ENCODE peak calls at places on chromosomes 7 and 10, in eight cellular contexts. J is suprapubic skin, E is upper lobe of right lung, C is Panc1, W is OCI-LY7, S is tibial nerve, O is SK-N-SH, P is HCT116. L is an unnamed sample.

GRCh38 chr7:81268551-81268950 is 349.7 kb upstream of the SEMA3C start:
- DNase-seq in C (no peak), P (no peak), W (no peak), J (no peak), S (no peak), E (no peak), O (no peak), L (no peak)

GRCh38 chr7:17144313-17144712 is 154.1 kb upstream of the AHR start:
- DNase-seq in J (no peak), O (no peak), C (no peak), E (no peak), S (no peak), W (no peak), P (no peak), L (no peak)

GRCh38 chr7:112990619-112991018 is 96.0 kb downstream of the GPR85 start:
- DNase-seq in W (no peak), S (no peak), C (no peak), O (no peak), J (no peak), E (no peak), P (no peak), L (no peak)

GRCh38 chr7:135147899-135148721 is at the start of gene TMEM140:
- DNase-seq in S (no peak), E (no peak), C (peak; percentile 84), W (peak; percentile 31), J (no peak), O (no peak), P (no peak), L (no peak)

GRCh38 chr7:114631249-114631822 is 216.7 kb downstream of the FOXP2 start:
- DNase-seq in J (no peak), C (no peak), P (no peak), W (no peak), O (no peak), E (no peak), S (no peak), L (no peak)

GRCh38 chr10:23516530-23516929 is 77.7 kb downstream of the OTUD1 start:
- DNase-seq in O (peak; percentile 28), W (no peak), J (no peak), S (no peak), C (no peak), P (no peak), E (no peak), L (no peak)

GRCh38 chr10:108358912-108359311 is 1194.4 kb upstream of the SORCS1 start:
- DNase-seq in J (no peak), O (peak; percentile 4), C (peak; percentile 27), W (no peak), E (no peak), P (no peak), S (no peak), L (no peak)

GRCh38 chr10:24920907-24921881 is 31.2 kb downstream of the PRTFDC1 start:
- DNase-seq in C (no peak), W (no peak), S (no peak), O (peak; percentile 4), J (peak; percentile 72), P (no peak), E (peak; percentile 73), L (peak; percentile 78)

GRCh38 chr10:58319599-58319998 is 15.2 kb upstream of the UBE2D1 start:
- DNase-seq in J (no peak), P (no peak), C (no peak), W (no peak), S (no peak), E (no peak), O (no peak), L (no peak)

GRCh38 chr7:66952343-66953043 is 31.5 kb downstream of the TMEM248 start:
- DNase-seq in W (no peak), C (peak; percentile 91), E (no peak), S (no peak), J (no peak), P (peak; percentile 52), O (no peak), L (no peak)

GRCh38 chr7:43454936-43455518 is 127.9 kb upstream of the STK17A start:
- DNase-seq in P (peak; percentile 19), C (no peak), J (no peak), W (peak; percentile 46), S (no peak), O (peak; percentile 70), E (no peak), L (no peak)

GRCh38 chr7:42128703-42129102 is 108.3 kb downstream of the GLI3 start:
- DNase-seq in C (no peak), S (no peak), O (no peak), P (no peak), J (no peak), E (no peak), W (peak; percentile 41), L (no peak)

GRCh38 chr10:93752761-93753160 is 5.0 kb upstream of the LGI1 start:
- DNase-seq in S (no peak), O (no peak), J (no peak), C (peak; percentile 42), P (peak; percentile 49), E (no peak), W (no peak), L (no peak)

GRCh38 chr10:122152544-122152943 is 118.6 kb upstream of the BTBD16 start:
- DNase-seq in O (no peak), W (no peak), E (peak; percentile 61), C (no peak), S (peak; percentile 89), J (peak; percentile 96), P (no peak), L (no peak)

GRCh38 chr10:30783939-30784500 is 154.5 kb upstream of the LYZL2 start:
- DNase-seq in E (peak; percentile 90), J (peak; percentile 88), C (peak; percentile 42), S (peak; percentile 79), W (peak; percentile 63), O (peak; percentile 95), P (peak; percentile 19), L (peak; percentile 87)

GRCh38 chr10:132121511-132121830 is 55.7 kb downstream of the JAKMIP3 start:
- DNase-seq in S (no peak), E (no peak), O (no peak), C (no peak), W (no peak), P (no peak), J (no peak), L (no peak)

DNA sequence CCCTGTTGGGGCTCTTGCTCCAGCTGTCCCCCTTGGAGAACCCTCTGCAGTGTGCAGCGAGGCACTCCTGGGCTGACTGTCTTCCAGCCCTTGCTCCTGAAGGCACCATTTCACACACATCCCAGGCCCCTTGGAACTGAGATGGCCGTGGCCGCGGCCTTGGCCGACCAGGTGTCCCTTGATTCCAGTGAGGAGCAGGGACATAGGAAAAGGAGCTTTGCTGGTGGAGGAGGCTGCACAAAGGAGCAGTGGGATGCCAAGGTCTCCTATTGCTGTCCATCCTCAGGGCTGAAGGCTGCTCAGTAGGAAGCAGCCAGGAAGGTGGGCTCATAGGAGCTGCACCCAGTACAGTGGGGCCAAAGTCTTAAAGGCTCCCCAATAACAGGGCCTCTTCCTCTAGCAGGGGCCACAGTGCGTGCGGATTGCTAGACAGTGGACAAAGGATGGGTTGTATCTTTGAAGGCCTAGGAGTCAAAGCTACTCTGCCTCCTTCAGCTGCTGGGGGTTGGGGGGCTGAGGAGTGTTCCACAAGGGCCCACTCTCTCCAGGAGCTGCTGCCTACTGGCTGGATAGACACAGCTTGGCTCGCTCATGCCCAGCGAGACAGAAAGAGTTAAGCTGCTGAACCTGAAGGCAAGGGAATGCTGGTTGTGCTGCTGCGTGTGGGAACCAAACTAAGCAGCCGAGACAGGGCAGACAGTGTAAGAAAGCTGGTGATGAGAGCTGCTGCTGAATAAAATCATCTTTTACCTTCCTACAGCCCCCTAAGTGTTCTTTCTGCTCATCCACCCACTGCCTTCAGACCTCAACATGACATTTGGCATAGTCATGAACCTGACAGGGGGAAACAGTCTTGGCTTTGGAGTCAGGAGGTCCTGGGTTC is 891.9 kb upstream of the ZNF722 start:
- DNase-seq in P (no peak), W (no peak), J (no peak), E (no peak), S (no peak), C (no peak), O (no peak), L (no peak)
- H3K9me3 ChIP-seq in P (peaks cover 17% of the 10 kb centered on the region), W (no peaks in the 10 kb centered on the region), J (peaks cover 43% of the 10 kb centered on the region), E (no peaks in the 10 kb centered on the region), S (no peaks in the 10 kb centered on the region), C (no peaks in the 10 kb centered on the region), O (peaks cover 10% of the 10 kb centered on the region), L (peaks cover 88% of the 10 kb centered on the region)

GRCh38 chr7:88465586-88465985 is 158.9 kb upstream of the STEAP4 start:
- DNase-seq in E (no peak), J (no peak), C (no peak), O (no peak), P (no peak), W (no peak), S (no peak), L (no peak)
- H3K4me3 ChIP-seq in E (no peak overlapping the region), J (no peak overlapping the region), C (no peak overlapping the region), O (no peak overlapping the region), P (no peak overlapping the region), W (no peak overlapping the region), S (no peak overlapping the region), L (no peak overlapping the region)

DNA sequence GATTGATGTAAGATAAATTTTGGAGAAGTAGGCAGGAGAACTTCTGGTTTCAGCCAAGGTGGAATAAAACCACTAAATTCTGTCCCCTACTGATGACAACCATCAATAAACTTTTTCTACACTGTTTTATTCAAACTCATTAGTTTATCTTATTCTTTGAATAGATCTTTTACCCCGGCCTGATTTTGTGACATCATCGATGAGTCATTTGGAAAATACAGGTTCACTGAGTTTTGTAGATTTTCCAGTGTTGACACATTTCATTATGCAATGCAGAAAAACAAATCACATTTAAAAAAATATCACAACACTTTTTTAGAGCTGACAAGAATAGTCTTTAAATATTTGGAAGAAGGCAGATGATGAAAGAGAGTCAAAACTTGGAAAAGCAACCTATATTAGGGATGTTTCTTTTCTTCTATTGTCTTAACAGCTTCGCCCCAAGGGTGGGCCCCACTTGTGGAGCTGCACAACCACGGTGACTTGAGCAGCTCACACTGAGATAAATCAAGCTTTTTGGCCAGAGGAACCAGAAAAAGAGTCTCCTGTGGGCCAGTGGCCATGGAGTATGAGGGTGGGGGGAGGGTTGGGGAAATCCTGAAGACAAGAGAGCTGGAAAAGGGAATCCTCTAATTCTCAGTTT is 112.8 kb downstream of the PTEN start:
- DNase-seq in O (no peak), W (no peak), C (no peak), S (no peak), J (no peak), P (no peak), E (no peak), L (no peak)
- TF ChIP-seq CTCF in O (no peak), W (no peak), C (no peak), S (no peak), J (no peak), P (no peak), E (no peak), L (no peak)

GRCh38 chr7:158393926-158394625 is 193.5 kb downstream of the PTPRN2 start:
- DNase-seq in C (no peak), J (no peak), E (peak; percentile 54), P (no peak), W (no peak), O (no peak), S (no peak), L (no peak)

GRCh38 chr7:158396301-158396905 is 191.2 kb downstream of the PTPRN2 start:
- DNase-seq in P (no peak), C (no peak), S (no peak), W (no peak), O (no peak), J (no peak), E (peak; percentile 61), L (no peak)

GRCh38 chr7:158395780-158396214 is 191.8 kb downstream of the PTPRN2 start:
- DNase-seq in W (no peak), S (no peak), C (no peak), P (no peak), E (peak; percentile 56), O (no peak), J (no peak), L (no peak)

GRCh38 chr7:158395349-158395748 is 192.3 kb downstream of the PTPRN2 start:
- DNase-seq in O (no peak), P (no peak), J (no peak), C (no peak), E (peak; percentile 39), W (no peak), S (no peak), L (no peak)

GRCh38 chr7:158394936-158395335 is 192.7 kb downstream of the PTPRN2 start:
- DNase-seq in J (no peak), C (no peak), E (peak; percentile 76), S (no peak), O (peak; percentile 97), P (no peak), W (peak; percentile 5), L (no peak)
- H3K9me3 ChIP-seq in J (no peaks in the 10 kb centered on the region), C (no peaks in the 10 kb centered on the region), E (no peaks in the 10 kb centered on the region), S (no peaks in the 10 kb centered on the region), O (no peaks in the 10 kb centered on the region), P (no peaks in the 10 kb centered on the region), W (peaks cover 4% of the 10 kb centered on the region), L (peaks cover 8% of the 10 kb centered on the region)

L was measured in left lung.